ENCODE peak calls at places on chromosomes 3 and 15, in four cellular contexts. One of them, this sample, is unnamed. For H3K4me1, the result is how much of the 10 kb centered on the place peaks cover.

GRCh38 chr15:56813995-56814394 is 80.7 kb upstream of the ZNF280D start:
- DNase-seq in neural progenitor cell: no peak
- DNase-seq in HCT116: no peak
- DNase-seq in H9: no peak
- DNase-seq in this sample: no peak

GRCh38 chr15:59565299-59565698 is 46.3 kb upstream of the GCNT3 start:
- DNase-seq in neural progenitor cell: no peak
- DNase-seq in HCT116: no peak
- DNase-seq in H9: no peak
- DNase-seq in this sample: no peak

GRCh38 chr3:120741837-120742197 is 499 bp downstream of the RABL3 start:
- DNase-seq in neural progenitor cell: no peak
- DNase-seq in HCT116: peak
- DNase-seq in H9: no peak
- DNase-seq in this sample: no peak

GRCh38 chr3:52130966-52131637 is 23.1 kb downstream of the POC1A start:
- DNase-seq in neural progenitor cell: no peak
- DNase-seq in HCT116: no peak
- DNase-seq in H9: no peak
- DNase-seq in this sample: no peak

GRCh38 chr3:9687514-9687913 is 16.1 kb upstream of the CPNE9 start:
- DNase-seq in neural progenitor cell: no peak
- DNase-seq in HCT116: no peak
- DNase-seq in H9: no peak
- DNase-seq in this sample: no peak

GRCh38 chr3:151859905-151860304 is 13.5 kb upstream of the SUCNR1 start:
- DNase-seq in neural progenitor cell: no peak
- DNase-seq in HCT116: no peak
- DNase-seq in H9: no peak
- DNase-seq in this sample: no peak

GRCh38 chr3:166274342-166274741 is 437.1 kb upstream of the BCHE start:
- DNase-seq in neural progenitor cell: no peak
- DNase-seq in HCT116: no peak
- DNase-seq in H9: no peak
- DNase-seq in this sample: no peak

GRCh38 chr3:179542375-179542774 is 20.4 kb upstream of the ACTL6A start:
- DNase-seq in neural progenitor cell: no peak
- DNase-seq in HCT116: no peak
- DNase-seq in H9: no peak
- DNase-seq in this sample: no peak

GRCh38 chr3:31188112-31188511 is 293.7 kb upstream of the GADL1 start:
- DNase-seq in neural progenitor cell: no peak
- DNase-seq in HCT116: no peak
- DNase-seq in H9: no peak
- DNase-seq in this sample: no peak

GRCh38 chr3:89180334-89180733 is 72.9 kb downstream of the EPHA3 start:
- DNase-seq in neural progenitor cell: no peak
- DNase-seq in HCT116: no peak
- DNase-seq in H9: no peak
- DNase-seq in this sample: no peak

GRCh38 chr3:53218136-53218535 is 37.7 kb downstream of the TKT start:
- DNase-seq in neural progenitor cell: no peak
- DNase-seq in HCT116: no peak
- DNase-seq in H9: peak
- DNase-seq in this sample: no peak

GRCh38 chr3:30760737-30761136 is 133.7 kb downstream of the GADL1 start:
- DNase-seq in neural progenitor cell: no peak
- DNase-seq in HCT116: no peak
- DNase-seq in H9: no peak
- DNase-seq in this sample: no peak

GRCh38 chr3:188531210-188531609 is 377.3 kb downstream of the LPP start:
- DNase-seq in neural progenitor cell: no peak
- DNase-seq in HCT116: no peak
- DNase-seq in H9: no peak
- DNase-seq in this sample: no peak

GRCh38 chr3:81195483-81195882 is 566.0 kb downstream of the GBE1 start:
- DNase-seq in neural progenitor cell: no peak
- DNase-seq in HCT116: no peak
- DNase-seq in H9: no peak
- DNase-seq in this sample: no peak

GRCh38 chr15:88215249-88215648 is 41.3 kb downstream of the NTRK3 start:
- DNase-seq in neural progenitor cell: no peak
- DNase-seq in HCT116: no peak
- DNase-seq in H9: no peak
- DNase-seq in this sample: no peak

GRCh38 chr3:172595648-172596393 is 72.6 kb upstream of the TNFSF10 start:
- DNase-seq in neural progenitor cell: peak
- DNase-seq in HCT116: peak
- DNase-seq in H9: no peak
- DNase-seq in this sample: peak

GRCh38 chr3:72384602-72385001 is 463.6 kb downstream of the SHQ1 start:
- DNase-seq in neural progenitor cell: no peak
- DNase-seq in HCT116: no peak
- DNase-seq in H9: no peak
- DNase-seq in this sample: no peak

GRCh38 chr3:72296477-72297111 is 511.6 kb upstream of the PROK2 start:
- DNase-seq in neural progenitor cell: no peak
- DNase-seq in HCT116: no peak
- DNase-seq in H9: no peak
- DNase-seq in this sample: no peak

GRCh38 chr3:126528419-126528799 is 4.5 kb downstream of the CHST13 start:
- DNase-seq in neural progenitor cell: no peak
- DNase-seq in HCT116: no peak
- DNase-seq in H9: no peak
- DNase-seq in this sample: no peak

GRCh38 chr3:49017646-49017977 is 768 bp downstream of the DALRD3 start:
- DNase-seq in neural progenitor cell: no peak
- DNase-seq in HCT116: no peak
- DNase-seq in H9: no peak
- DNase-seq in this sample: no peak
- H2AFZ ChIP-seq in neural progenitor cell: no peak
- H2AFZ ChIP-seq in HCT116: no peak
- H2AFZ ChIP-seq in H9: no peak
- H2AFZ ChIP-seq in this sample: peak

GRCh38 chr15:74786659-74787165 is 4.8 kb downstream of the CSK start:
- DNase-seq in neural progenitor cell: no peak
- DNase-seq in HCT116: no peak
- DNase-seq in H9: no peak
- DNase-seq in this sample: no peak
- H3K4me1 ChIP-seq in neural progenitor cell: under half
- H3K4me1 ChIP-seq in HCT116: under half
- H3K4me1 ChIP-seq in H9: under half
- H3K4me1 ChIP-seq in this sample: half or more

GRCh38 chr3:58048301-58048700 is 40.1 kb downstream of the FLNB start:
- DNase-seq in neural progenitor cell: no peak
- DNase-seq in HCT116: no peak
- DNase-seq in H9: no peak
- DNase-seq in this sample: no peak

GRCh38 chr3:58052373-58053273 is 44.4 kb downstream of the FLNB start:
- DNase-seq in neural progenitor cell: no peak
- DNase-seq in HCT116: peak
- DNase-seq in H9: no peak
- DNase-seq in this sample: no peak

GRCh38 chr3:58047806-58048205 is 39.6 kb downstream of the FLNB start:
- DNase-seq in neural progenitor cell: no peak
- DNase-seq in HCT116: no peak
- DNase-seq in H9: no peak
- DNase-seq in this sample: no peak

GRCh38 chr3:58051196-58051595 is 43.0 kb downstream of the FLNB start:
- DNase-seq in neural progenitor cell: no peak
- DNase-seq in HCT116: no peak
- DNase-seq in H9: no peak
- DNase-seq in this sample: no peak

GRCh38 chr3:58049143-58049785 is 41.0 kb downstream of the FLNB start:
- DNase-seq in neural progenitor cell: peak
- DNase-seq in HCT116: peak
- DNase-seq in H9: peak
- DNase-seq in this sample: no peak
- H2AFZ ChIP-seq in neural progenitor cell: no peak
- H2AFZ ChIP-seq in HCT116: no peak
- H2AFZ ChIP-seq in H9: no peak
- H2AFZ ChIP-seq in this sample: no peak

GRCh38 chr15:47650564-47650963 is 66.7 kb upstream of the SEMA6D start:
- DNase-seq in neural progenitor cell: no peak
- DNase-seq in HCT116: no peak
- DNase-seq in H9: no peak
- DNase-seq in this sample: no peak
- H3K4me1 ChIP-seq in neural progenitor cell: under half
- H3K4me1 ChIP-seq in HCT116: under half
- H3K4me1 ChIP-seq in H9: under half
- H3K4me1 ChIP-seq in this sample: under half

DNA sequence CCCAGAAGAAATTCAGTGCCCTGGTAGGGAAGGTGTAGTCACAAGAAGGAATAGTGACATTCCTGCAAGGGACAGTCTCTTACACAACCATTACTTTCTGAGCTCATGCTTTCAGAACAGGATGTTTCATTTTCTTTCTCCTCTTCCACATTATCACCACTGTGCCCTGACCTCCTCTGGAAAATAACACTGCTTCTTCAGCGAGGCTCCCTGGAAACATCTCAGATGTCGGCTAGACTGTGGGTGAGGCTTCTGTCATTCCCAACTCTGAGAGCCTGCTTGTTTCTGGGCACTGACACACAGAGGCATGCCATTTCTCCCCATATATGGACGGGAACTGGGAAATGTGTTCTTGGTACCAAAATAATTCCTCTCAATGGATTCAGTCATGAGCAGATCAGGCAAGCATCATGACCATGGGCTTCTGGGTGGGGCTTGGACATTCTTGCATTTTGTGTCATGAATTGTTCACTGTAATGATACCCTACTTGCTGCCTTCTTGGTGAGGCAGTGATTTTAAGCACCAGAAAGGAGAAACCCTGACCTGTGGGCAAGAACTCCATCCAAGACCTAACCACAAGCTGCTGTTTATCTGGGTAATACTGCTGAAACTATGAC is 14.3 kb upstream of the TNFAIP8L3 start:
- DNase-seq in neural progenitor cell: no peak
- DNase-seq in HCT116: no peak
- DNase-seq in H9: no peak
- DNase-seq in this sample: no peak
- H2AFZ ChIP-seq in neural progenitor cell: no peak
- H2AFZ ChIP-seq in HCT116: no peak
- H2AFZ ChIP-seq in H9: no peak
- H2AFZ ChIP-seq in this sample: no peak

GRCh38 chr3:50266808-50267207 is 2.1 kb upstream of the SEMA3B start:
- DNase-seq in neural progenitor cell: no peak
- DNase-seq in HCT116: no peak
- DNase-seq in H9: no peak
- DNase-seq in this sample: no peak

GRCh38 chr3:50268703-50269451 is at the start of gene SEMA3B:
- DNase-seq in neural progenitor cell: no peak
- DNase-seq in HCT116: no peak
- DNase-seq in H9: no peak
- DNase-seq in this sample: no peak

GRCh38 chr3:50269460-50269859 is 513 bp downstream of the SEMA3B start:
- DNase-seq in neural progenitor cell: no peak
- DNase-seq in HCT116: no peak
- DNase-seq in H9: no peak
- DNase-seq in this sample: no peak

GRCh38 chr3:50267280-50267913 is 1.6 kb upstream of the SEMA3B start:
- DNase-seq in neural progenitor cell: peak
- DNase-seq in HCT116: no peak
- DNase-seq in H9: no peak
- DNase-seq in this sample: no peak

GRCh38 chr3:50268276-50268675 is 671 bp upstream of the SEMA3B start:
- DNase-seq in neural progenitor cell: no peak
- DNase-seq in HCT116: no peak
- DNase-seq in H9: no peak
- DNase-seq in this sample: no peak
- H3K4me1 ChIP-seq in neural progenitor cell: half or more
- H3K4me1 ChIP-seq in HCT116: half or more
- H3K4me1 ChIP-seq in H9: under half
- H3K4me1 ChIP-seq in this sample: under half

GRCh38 chr3:47513125-47513929 is at the start of gene ELP6:
- DNase-seq in neural progenitor cell: peak
- DNase-seq in HCT116: peak
- DNase-seq in H9: peak
- DNase-seq in this sample: peak
- H2AFZ ChIP-seq in neural progenitor cell: peak
- H2AFZ ChIP-seq in HCT116: peak
- H2AFZ ChIP-seq in H9: no peak
- H2AFZ ChIP-seq in this sample: peak

DNA sequence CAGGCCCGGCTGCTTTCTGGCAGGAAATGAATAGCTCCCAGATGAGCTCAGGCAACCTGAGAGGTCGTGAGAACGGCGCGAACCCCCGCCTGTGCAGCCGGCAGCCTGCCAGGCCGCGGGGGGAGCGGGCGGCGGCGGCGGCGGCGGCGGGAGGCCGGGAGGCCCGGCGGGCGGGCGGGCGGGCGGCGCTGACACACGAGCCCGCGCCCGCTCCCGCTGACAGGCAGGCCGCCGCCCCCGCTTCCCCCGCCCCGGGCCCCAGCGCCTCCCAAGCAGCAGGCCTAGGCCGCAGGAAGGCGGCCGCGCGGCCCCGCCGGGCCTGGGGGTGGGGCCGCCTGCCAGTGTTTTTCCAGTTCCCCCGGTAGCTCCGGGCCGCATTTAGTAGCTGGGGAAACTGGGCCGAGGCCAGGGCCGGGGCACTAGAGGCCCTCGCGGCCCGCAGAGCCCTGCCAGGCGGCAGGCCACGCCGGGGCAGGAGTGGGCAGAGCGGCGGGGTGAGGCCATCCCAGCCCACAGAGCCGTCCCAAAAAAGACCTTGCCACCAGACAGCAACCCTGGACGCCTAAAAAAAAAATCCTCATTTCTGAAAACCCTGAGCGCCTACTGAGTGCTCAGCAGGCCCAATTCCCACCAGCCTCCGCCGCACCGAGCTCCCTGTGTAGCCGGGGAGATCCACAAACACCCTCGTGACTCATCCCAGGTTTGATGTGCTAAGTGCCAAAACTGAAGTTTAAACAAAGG is 5.6 kb downstream of the HES1 start:
- DNase-seq in neural progenitor cell: peak
- DNase-seq in HCT116: peak
- DNase-seq in H9: peak
- DNase-seq in this sample: peak
- H3K4me1 ChIP-seq in neural progenitor cell: under half
- H3K4me1 ChIP-seq in HCT116: half or more
- H3K4me1 ChIP-seq in H9: under half
- H3K4me1 ChIP-seq in this sample: half or more

GRCh38 chr15:36400936-36401585 is 178.4 kb upstream of the CDIN1 start:
- DNase-seq in neural progenitor cell: no peak
- DNase-seq in HCT116: no peak
- DNase-seq in H9: no peak
- DNase-seq in this sample: no peak
- H2AFZ ChIP-seq in neural progenitor cell: no peak
- H2AFZ ChIP-seq in HCT116: peak
- H2AFZ ChIP-seq in H9: no peak
- H2AFZ ChIP-seq in this sample: no peak

This sample was measured in DND-41.